ENCODE peak calls at places on chromosome 16, in ten cellular contexts. Y is tibial nerve, Q is adrenal gland, G is upper lobe of left lung, W is ovary, I is uterus, C is transverse colon, N is heart left ventricle, V is A549, M is body of pancreas. O is an unnamed sample.

GRCh38 chr16:80299416-80299815 is 241.4 kb upstream of the DYNLRB2 start:
- DNase-seq in N (no peak), Y (no peak), C (no peak), V (no peak), W (no peak), I (no peak), M (no peak), Q (no peak), G (no peak), O (no peak)

GRCh38 chr16:82368041-82368440 is 198.0 kb upstream of the MPHOSPH6 start:
- DNase-seq in C (no peak), W (no peak), M (peak), Q (peak), N (peak), I (no peak), G (no peak), V (peak), Y (no peak), O (no peak)

GRCh38 chr16:30458561-30459394 is 13.1 kb upstream of the SEPHS2 start:
- DNase-seq in C (peak), V (no peak), G (peak), W (no peak), Y (no peak), M (peak), N (peak), I (no peak), Q (no peak), O (peak)

GRCh38 chr16:57747091-57747490 is 11.5 kb downstream of the KATNB1 start:
- DNase-seq in N (no peak), Q (no peak), C (no peak), G (no peak), I (no peak), M (no peak), Y (no peak), W (no peak), V (no peak), O (no peak)

GRCh38 chr16:67539271-67539670 is 10.6 kb downstream of the RIPOR1 start:
- DNase-seq in N (no peak), I (no peak), C (no peak), Q (no peak), W (peak), G (no peak), M (no peak), Y (no peak), V (no peak), O (no peak)

GRCh38 chr16:50006954-50007353 is 18.1 kb upstream of the CNEP1R1 start:
- DNase-seq in W (no peak), G (no peak), C (no peak), N (no peak), V (no peak), Y (no peak), I (no peak), Q (no peak), M (no peak), O (no peak)

GRCh38 chr16:4494746-4495490 is 18.7 kb downstream of the HMOX2 start:
- DNase-seq in W (no peak), M (no peak), N (no peak), Q (no peak), C (no peak), I (no peak), Y (no peak), V (peak), G (no peak), O (no peak)

GRCh38 chr16:76780556-76780955 is 410.4 kb upstream of the MON1B start:
- DNase-seq in G (no peak), C (no peak), Q (no peak), N (no peak), W (no peak), V (no peak), Y (no peak), I (no peak), M (no peak), O (no peak)

GRCh38 chr16:89122322-89122831 is 28.7 kb downstream of the ACSF3 start:
- DNase-seq in I (no peak), V (no peak), Q (no peak), M (no peak), C (peak), W (peak), N (no peak), G (peak), Y (no peak), O (no peak)

GRCh38 chr16:84043486-84044107 is 1.0 kb upstream of the SLC38A8 start:
- DNase-seq in Y (no peak), G (peak), Q (peak), N (no peak), W (no peak), M (no peak), V (no peak), I (no peak), C (no peak), O (no peak)

GRCh38 chr16:84042308-84042878 is at the start of gene SLC38A8:
- DNase-seq in C (no peak), Y (no peak), V (no peak), N (no peak), Q (no peak), W (no peak), I (no peak), M (no peak), G (peak), O (no peak)

GRCh38 chr16:84045001-84045817 is 2.6 kb upstream of the SLC38A8 start:
- DNase-seq in Y (no peak), V (no peak), G (peak), Q (no peak), C (no peak), M (no peak), W (no peak), I (no peak), N (no peak), O (no peak)

GRCh38 chr16:84042879-84043485 is 387 bp upstream of the SLC38A8 start:
- DNase-seq in W (no peak), Q (no peak), I (no peak), V (no peak), Y (no peak), C (no peak), G (peak), M (no peak), N (no peak), O (no peak)

DNA sequence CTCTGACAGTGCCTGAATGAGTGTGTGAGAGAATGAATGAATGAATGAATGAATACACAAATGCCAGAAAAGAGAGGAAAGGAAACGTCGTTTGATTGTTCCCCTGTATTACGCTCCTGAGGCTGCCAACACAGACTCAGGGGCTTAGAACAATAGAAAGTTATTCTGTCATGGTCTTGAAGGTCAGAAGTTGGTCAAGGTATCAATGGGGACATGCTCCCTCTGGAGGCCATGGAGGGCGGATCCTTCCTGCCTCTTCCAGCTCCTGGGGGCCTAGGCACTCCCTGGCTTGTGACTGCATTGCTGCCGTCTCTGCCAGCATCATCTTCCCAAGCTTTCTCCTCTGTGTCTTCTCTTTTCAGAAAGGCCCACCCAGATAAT is 1.5 kb upstream of the SLC38A8 start:
- DNase-seq in W (no peak), N (no peak), G (no peak), V (peak), M (peak), Q (no peak), Y (no peak), I (no peak), C (no peak), O (no peak)
- TF ChIP-seq CTCF in W (no peak), N (peak), G (no peak), V (peak), M (no peak), Q (peak), Y (no peak), I (no peak), C (peak), O (no peak)

GRCh38 chr16:87465306-87465705 is 27.5 kb downstream of the ZCCHC14 start:
- DNase-seq in Q (peak), Y (peak), V (no peak), N (peak), G (no peak), C (peak), W (peak), M (peak), I (peak), O (peak)

GRCh38 chr16:87463722-87464690 is 28.8 kb downstream of the ZCCHC14 start:
- DNase-seq in G (no peak), V (no peak), M (peak), Q (peak), C (peak), Y (no peak), N (peak), I (no peak), W (no peak), O (peak)

GRCh38 chr16:87466975-87467501 is 25.8 kb downstream of the ZCCHC14 start:
- DNase-seq in V (no peak), W (no peak), Y (no peak), Q (no peak), N (no peak), G (no peak), I (no peak), M (no peak), C (no peak), O (no peak)

GRCh38 chr16:87461466-87461975 is 31.3 kb downstream of the ZCCHC14 start:
- DNase-seq in W (peak), M (peak), Y (peak), V (peak), N (peak), Q (peak), G (peak), I (peak), C (peak), O (peak)

DNA sequence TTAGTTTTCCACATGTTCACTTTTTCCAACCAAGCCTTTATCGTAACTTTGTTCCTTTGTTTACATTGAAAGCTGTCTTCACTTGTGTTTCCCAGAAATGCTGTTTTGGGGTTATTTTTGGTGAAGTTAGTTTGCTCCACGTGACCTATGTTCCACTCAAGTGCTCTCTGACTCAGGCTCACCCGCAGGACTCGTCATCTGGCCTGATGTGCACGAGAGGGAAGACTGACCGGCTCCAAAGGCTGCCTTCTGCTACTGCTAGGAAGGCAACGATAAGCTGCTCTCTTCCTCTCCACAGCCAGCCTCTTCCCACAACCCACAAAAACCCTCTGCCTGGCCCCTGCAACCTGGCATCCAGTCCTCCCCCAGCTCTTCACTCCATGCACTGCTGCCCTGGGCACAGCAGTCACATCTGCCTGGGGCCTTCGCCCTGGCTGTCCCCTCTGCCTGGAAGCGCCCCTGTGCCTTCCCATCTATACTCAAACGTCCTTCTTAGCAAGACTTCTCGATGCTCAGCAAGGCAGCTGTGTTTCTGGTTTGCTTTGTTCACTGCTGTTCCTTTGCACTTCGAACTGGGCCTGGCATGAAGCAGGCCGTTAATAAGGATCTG is 28.0 kb downstream of the ZCCHC14 start:
- DNase-seq in W (peak), I (peak), M (peak), N (peak), Q (peak), C (peak), Y (peak), G (no peak), V (no peak), O (peak)
- H3K4me3 ChIP-seq in W (peak), I (no peak), M (no peak), N (no peak), Q (no peak), C (no peak), Y (peak), G (peak), V (no peak), O (no peak)

DNA sequence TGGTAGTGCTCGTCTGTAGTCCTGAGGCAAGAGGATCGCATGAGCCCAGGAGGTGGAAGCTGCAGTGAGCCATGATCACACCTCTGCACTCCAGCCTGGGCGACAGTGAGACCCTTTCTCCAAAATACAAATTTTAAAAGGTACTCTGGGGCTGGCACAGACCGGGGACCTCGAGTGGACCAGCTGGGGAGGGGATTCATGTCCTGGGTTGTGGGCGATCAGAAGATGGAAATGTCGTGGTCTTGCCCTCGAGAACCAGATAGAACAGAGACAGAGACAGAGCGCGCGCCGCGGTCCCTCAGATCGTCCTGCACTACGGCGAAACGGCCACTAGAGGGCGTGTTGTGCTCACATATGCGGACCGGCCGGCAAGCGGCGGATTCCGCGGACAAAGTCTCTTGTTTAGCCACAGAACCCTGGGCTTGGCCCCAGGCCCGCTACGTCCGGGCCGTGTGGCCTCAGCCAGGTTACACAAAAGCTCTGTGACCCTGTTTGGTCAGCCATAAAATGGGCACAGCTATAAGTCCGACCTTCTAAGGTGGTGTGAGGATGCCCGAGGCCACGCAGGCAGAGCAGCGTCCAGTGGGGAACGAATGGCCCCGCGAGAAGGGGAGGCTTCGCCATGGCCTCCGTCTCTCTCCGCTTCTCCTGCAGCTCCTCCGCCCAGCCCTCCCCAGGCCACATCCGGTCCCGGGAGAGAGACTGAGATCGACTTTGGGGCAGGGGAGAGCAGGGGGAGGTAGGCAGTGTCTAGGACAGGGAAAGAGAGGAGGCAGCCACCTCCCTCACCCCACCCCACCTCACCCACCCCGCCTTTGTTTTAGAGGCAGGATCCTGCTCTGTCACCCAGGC is 14.6 kb upstream of the SBK1 start:
- DNase-seq in Y (peak), I (peak), M (peak), V (peak), Q (peak), W (peak), C (peak), N (peak), G (peak), O (peak)
- TF ChIP-seq POLR2A in Y (no peak), I (no peak), M (no peak), V (peak), Q (no peak), W (no peak), C (no peak), N (no peak), G (no peak), O (no peak)

GRCh38 chr16:54244061-54244886 is 42.3 kb downstream of the IRX3 start:
- DNase-seq in W (no peak), M (no peak), N (no peak), Q (no peak), Y (no peak), C (no peak), V (no peak), I (no peak), G (no peak), O (no peak)
- TF ChIP-seq CTCF in W (no peak), M (no peak), N (no peak), Q (no peak), Y (no peak), C (no peak), V (no peak), I (no peak), G (no peak), O (no peak)

DNA sequence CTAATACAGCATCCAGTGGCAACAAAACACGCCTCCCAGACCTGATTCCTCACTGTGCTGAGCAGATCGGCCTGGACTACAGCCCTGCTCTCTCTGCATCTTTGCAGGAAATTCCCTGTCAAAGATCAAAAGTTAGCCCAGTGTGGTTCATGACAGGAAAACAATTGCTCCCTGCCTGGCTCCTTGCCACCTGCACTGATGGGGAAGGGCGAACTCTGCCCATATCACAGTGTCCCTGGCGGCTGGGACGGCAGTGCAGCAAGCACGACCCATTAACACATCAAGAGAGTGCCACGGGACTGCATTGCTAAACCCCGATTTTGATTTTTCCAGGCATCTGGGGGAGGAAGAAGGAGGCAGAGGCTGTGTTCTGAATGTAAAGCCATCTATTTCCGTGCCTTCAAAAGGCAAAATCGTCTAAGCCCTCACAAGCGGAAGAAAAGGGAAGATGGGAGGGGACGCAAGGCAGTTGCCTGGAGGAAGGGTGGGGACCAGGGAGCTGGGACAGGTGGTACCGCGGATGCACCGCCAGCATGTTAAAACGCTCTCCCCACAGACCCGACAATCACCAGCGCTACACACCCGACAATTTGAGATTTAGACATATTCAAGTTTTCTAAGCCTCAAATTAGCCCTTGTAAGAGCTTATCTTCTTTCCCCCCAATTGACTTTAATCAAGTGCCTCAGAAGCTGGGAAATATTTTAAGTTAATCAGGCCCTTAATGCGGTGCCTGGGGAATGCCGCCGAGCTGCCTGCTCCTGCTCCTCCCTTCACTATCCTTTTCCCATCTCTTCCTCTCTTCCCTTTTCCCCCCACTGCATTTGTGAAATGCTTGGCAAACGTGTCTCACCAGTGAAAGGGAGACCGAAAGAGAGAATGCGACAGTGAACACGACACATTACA is 238.8 kb upstream of the CDH5 start:
- DNase-seq in W (peak), V (no peak), C (no peak), I (peak), Y (no peak), Q (peak), G (no peak), N (peak), M (peak), O (peak)
- H3K4me3 ChIP-seq in W (no peak), V (no peak), C (no peak), I (no peak), Y (no peak), Q (no peak), G (peak), N (no peak), M (no peak), O (no peak)